ENCODE peak calls at places on chromosomes 11 and 22, in four cellular contexts. R, I, Z and B are unnamed samples.

GRCh38 chr11:2525941-2526807 is 81.4 kb downstream of the KCNQ1 start:
- DNase-seq in R (peak; percentile 13), I (no peak), Z (peak; percentile 63), B (no peak)

GRCh38 chr11:47917643-47918369 is 62.6 kb upstream of the PTPRJ start:
- DNase-seq in R (peak; percentile 84), I (peak; percentile 66), Z (peak; percentile 92), B (peak; percentile 87)

GRCh38 chr11:125128450-125128849 is 17.0 kb upstream of the TMEM218 start:
- DNase-seq in R (no peak), I (no peak), Z (no peak), B (no peak)

GRCh38 chr22:48356731-48357130 is 1470.9 kb downstream of the BRD1 start:
- DNase-seq in R (no peak), I (no peak), Z (no peak), B (no peak)

GRCh38 chr22:48482771-48483170 is 1344.9 kb downstream of the BRD1 start:
- DNase-seq in R (no peak), I (no peak), Z (no peak), B (no peak)

GRCh38 chr11:36222755-36223635 is 66.2 kb downstream of the COMMD9 start:
- DNase-seq in R (peak; percentile 29), I (no peak), Z (no peak), B (no peak)

GRCh38 chr11:110829873-110830272 is 117.6 kb upstream of the ARHGAP20 start:
- DNase-seq in R (no peak), I (no peak), Z (no peak), B (no peak)

GRCh38 chr11:121936781-121937447 is 179.1 kb downstream of the BLID start:
- DNase-seq in R (no peak), I (no peak), Z (no peak), B (no peak)

GRCh38 chr11:90594658-90595057 is 371.8 kb upstream of the CHORDC1 start:
- DNase-seq in R (no peak), I (peak; percentile 15), Z (no peak), B (no peak)

GRCh38 chr22:39003165-39003638 is 10.9 kb upstream of the APOBEC3C start:
- DNase-seq in R (peak; percentile 77), I (peak; percentile 94), Z (peak; percentile 82), B (peak; percentile 80)

GRCh38 chr11:117552626-117553025 is 225.0 kb downstream of the CEP164 start:
- DNase-seq in R (no peak), I (no peak), Z (no peak), B (no peak)

GRCh38 chr11:103682318-103683184 is 353.9 kb upstream of the DDI1 start:
- DNase-seq in R (peak; percentile 31), I (peak; percentile 88), Z (peak; percentile 65), B (peak; percentile 34)

GRCh38 chr11:126011220-126011619 is 51.4 kb downstream of the CDON start:
- DNase-seq in R (no peak), I (no peak), Z (no peak), B (no peak)

GRCh38 chr11:117605331-117605730 is 191.7 kb downstream of the DSCAML1 start:
- DNase-seq in R (no peak), I (no peak), Z (no peak), B (no peak)

GRCh38 chr22:38700271-38700788 is 413 bp downstream of the JOSD1 start:
- DNase-seq in R (no peak), I (peak; percentile 74), Z (peak; percentile 92), B (peak; percentile 78)

GRCh38 chr22:31125521-31126117 is 2.9 kb downstream of the INPP5J start:
- DNase-seq in R (no peak), I (no peak), Z (no peak), B (no peak)

GRCh38 chr22:31127181-31127772 is 4.5 kb downstream of the INPP5J start:
- DNase-seq in R (no peak), I (peak; percentile 93), Z (no peak), B (no peak)

GRCh38 chr22:31126869-31127175 is 4.1 kb downstream of the INPP5J start:
- DNase-seq in R (no peak), I (no peak), Z (no peak), B (no peak)

GRCh38 chr22:31126128-31126868 is 3.5 kb downstream of the INPP5J start:
- DNase-seq in R (no peak), I (no peak), Z (no peak), B (no peak)

GRCh38 chr22:31128156-31128555 is 5.4 kb downstream of the INPP5J start:
- DNase-seq in R (no peak), I (no peak), Z (no peak), B (no peak)
- H3K4me1 ChIP-seq in R (peaks cover 3% of the 10 kb centered on the region), I (peaks cover 11% of the 10 kb centered on the region), Z (no peaks in the 10 kb centered on the region), B (no peaks in the 10 kb centered on the region)

GRCh38 chr11:46520971-46521745 is 72.7 kb downstream of the AMBRA1 start:
- DNase-seq in R (no peak), I (peak; percentile 34), Z (no peak), B (no peak)
- H3K4me1 ChIP-seq in R (no peaks in the 10 kb centered on the region), I (peaks cover 30% of the 10 kb centered on the region), Z (peaks cover 12% of the 10 kb centered on the region), B (peaks cover 41% of the 10 kb centered on the region)

GRCh38 chr11:34926101-34926830 is 9.8 kb downstream of the PDHX start:
- DNase-seq in R (no peak), I (peak; percentile 58), Z (no peak), B (peak; percentile 71)

GRCh38 chr11:34928960-34929680 is 12.7 kb downstream of the PDHX start:
- DNase-seq in R (no peak), I (no peak), Z (no peak), B (no peak)

GRCh38 chr11:34926831-34927132 is 10.4 kb downstream of the PDHX start:
- DNase-seq in R (no peak), I (no peak), Z (no peak), B (no peak)

GRCh38 chr11:34929794-34930763 is 13.7 kb downstream of the PDHX start:
- DNase-seq in R (no peak), I (no peak), Z (no peak), B (no peak)

DNA sequence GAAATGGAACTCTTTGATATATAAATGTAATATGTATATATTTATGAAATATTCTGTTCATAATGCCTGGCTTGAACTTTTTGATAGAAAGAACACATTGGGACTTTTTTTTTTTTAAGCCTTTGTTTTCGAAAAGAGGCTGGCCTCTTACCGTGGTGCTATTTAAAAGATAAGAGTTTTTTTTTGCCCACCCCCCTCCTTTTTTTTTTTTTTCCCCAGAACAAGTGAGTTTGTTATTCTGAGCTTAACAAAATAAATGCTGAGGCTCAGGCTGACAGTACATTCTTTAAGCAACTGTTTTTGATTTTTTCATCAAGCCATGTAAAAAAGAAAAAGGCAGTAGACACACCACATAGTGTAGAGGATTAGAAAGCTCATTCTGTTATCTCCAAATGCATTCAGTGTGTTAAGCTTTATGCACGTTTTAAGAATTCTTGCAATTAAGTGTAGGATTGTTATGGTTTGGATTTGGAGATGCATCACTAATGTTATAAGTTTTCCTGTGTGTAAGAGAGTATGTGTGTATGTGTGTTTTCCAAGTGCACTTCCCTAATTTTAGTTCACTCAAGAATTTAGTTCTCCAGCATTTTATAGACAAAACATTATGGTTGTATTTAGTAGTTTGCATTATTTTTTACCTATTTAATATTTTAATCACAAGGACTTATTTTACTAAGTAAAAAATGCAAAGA is 12.0 kb downstream of the PDHX start:
- DNase-seq in R (no peak), I (no peak), Z (no peak), B (peak; percentile 63)
- H3K4me1 ChIP-seq in R (no peaks in the 10 kb centered on the region), I (peaks cover 14% of the 10 kb centered on the region), Z (peaks cover 5% of the 10 kb centered on the region), B (peaks cover 49% of the 10 kb centered on the region)

DNA sequence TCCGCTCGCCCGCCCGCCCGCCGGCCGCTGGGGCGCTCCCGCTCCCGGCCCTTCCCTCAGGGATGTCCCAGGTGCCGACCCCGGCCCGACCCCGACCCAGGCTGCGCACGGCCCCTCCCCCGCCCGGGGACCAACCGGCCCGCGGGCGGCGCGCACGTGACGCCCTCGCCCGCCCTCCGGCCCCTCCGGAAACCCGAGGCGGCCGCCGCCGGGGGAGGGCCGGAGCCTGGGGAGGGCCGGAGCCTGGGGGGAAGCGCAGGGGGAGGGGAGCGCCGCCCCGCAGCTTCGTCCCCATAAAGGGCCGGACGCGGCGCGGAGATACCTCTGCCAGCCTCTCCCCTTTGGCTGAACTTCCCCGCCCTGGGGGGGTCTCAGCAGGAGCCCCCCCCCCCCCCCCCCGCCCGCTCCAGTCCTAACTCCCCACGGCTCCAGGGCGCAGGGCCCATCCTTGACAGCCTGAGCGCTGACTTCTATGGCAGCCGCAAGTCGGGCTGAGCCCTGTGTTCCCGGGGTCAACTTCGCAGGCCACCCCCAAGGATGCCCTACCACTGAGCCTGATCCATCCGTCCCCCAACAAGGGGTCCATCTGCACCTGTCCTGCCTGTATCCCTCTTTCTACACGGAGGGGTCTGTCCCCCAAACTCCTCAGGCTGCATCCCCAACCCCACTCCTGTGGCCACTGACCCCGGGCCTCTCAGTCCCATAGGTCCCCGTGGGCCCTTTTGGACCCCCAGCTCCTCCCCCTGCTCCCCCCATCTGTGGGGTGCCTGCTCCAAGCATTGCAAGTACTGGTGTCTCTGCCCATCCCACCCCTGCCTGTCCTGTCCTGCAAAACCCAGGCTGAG is at the start of gene MAPK12:
- DNase-seq in R (no peak), I (peak; percentile 79), Z (peak; percentile 83), B (no peak)
- H3K4me1 ChIP-seq in R (peaks cover 19% of the 10 kb centered on the region), I (peaks cover 7% of the 10 kb centered on the region), Z (no peaks in the 10 kb centered on the region), B (peaks cover 11% of the 10 kb centered on the region)

GRCh38 chr11:10390375-10390774 is 64.7 kb upstream of the AMPD3 start:
- DNase-seq in R (no peak), I (no peak), Z (no peak), B (no peak)
- H3K4me1 ChIP-seq in R (no peaks in the 10 kb centered on the region), I (peaks cover 5% of the 10 kb centered on the region), Z (peaks cover 3% of the 10 kb centered on the region), B (no peaks in the 10 kb centered on the region)

GRCh38 chr22:19291218-19291579 is 320 bp downstream of the CLTCL1 start:
- DNase-seq in R (peak; percentile 28), I (peak; percentile 50), Z (peak; percentile 79), B (peak; percentile 59)

GRCh38 chr22:19291580-19292261 is at the start of gene CLTCL1:
- DNase-seq in R (peak; percentile 78), I (peak; percentile 89), Z (peak; percentile 95), B (peak; percentile 85)

GRCh38 chr22:19292262-19293230 is 1.0 kb upstream of the CLTCL1 start:
- DNase-seq in R (peak; percentile 65), I (no peak), Z (peak; percentile 56), B (no peak)

GRCh38 chr22:19289475-19290161 is 1.9 kb downstream of the CLTCL1 start:
- DNase-seq in R (no peak), I (no peak), Z (no peak), B (peak; percentile 79)

GRCh38 chr22:19290400-19291217 is 910 bp downstream of the CLTCL1 start:
- DNase-seq in R (no peak), I (peak; percentile 33), Z (no peak), B (peak; percentile 44)
- H3K4me1 ChIP-seq in R (no peaks in the 10 kb centered on the region), I (peaks cover 42% of the 10 kb centered on the region), Z (peaks cover 18% of the 10 kb centered on the region), B (peaks cover 66% of the 10 kb centered on the region)

DNA sequence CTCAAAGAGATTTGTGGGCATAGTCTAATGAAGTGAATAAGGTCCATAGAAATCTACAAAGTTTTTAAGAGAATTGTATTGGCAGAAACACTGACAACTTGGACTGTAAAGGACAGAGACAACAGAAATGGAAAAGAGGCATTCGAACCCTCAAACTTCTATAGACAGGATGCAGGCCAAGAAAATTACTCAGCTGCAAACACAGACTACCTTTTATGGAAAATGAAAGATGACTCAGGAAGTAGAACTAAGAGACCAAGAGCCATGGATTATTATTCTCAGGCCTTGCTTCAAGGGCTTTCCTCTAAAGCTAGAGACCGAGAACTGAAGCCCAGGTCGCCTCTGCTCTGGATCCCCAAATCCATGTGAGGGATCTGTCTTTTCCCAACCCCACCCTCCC is 3.8 kb upstream of the PELI3 start:
- DNase-seq in R (no peak), I (no peak), Z (no peak), B (no peak)
- H3K4me1 ChIP-seq in R (no peaks in the 10 kb centered on the region), I (peaks cover 20% of the 10 kb centered on the region), Z (peaks cover 3% of the 10 kb centered on the region), B (peaks cover 13% of the 10 kb centered on the region)